ENCODE peak calls at places on chromosome 20, in ten cellular contexts. One of them, this sample, is unnamed.

GRCh38 chr20:45254867-45255266 is 503 bp upstream of the SLPI start:
- DNase-seq in iris pigment epithelial cell: peak; percentile 89
- DNase-seq in GM13977: peak; percentile 26
- DNase-seq in stimulated activated CD8-positive, alpha-beta memory T cell treated with anti-CD3 and anti-CD28 coated beads, Interleukin-2, amount 100 ng/mL, for 1 hour: no peak
- DNase-seq in activated CD4-positive, alpha-beta T cell treated with anti-CD3 and anti-CD28 coated beads, Interleukin-2, amount 50 U/mL, for 4 hours: no peak
- DNase-seq in astrocyte of the spinal cord: peak; percentile 7
- DNase-seq in HS-27A: no peak
- DNase-seq in astrocyte: peak; percentile 6
- DNase-seq in GM04503: peak; percentile 13
- DNase-seq in SW 1271: no peak
- DNase-seq in this sample: peak; percentile 94

GRCh38 chr20:16018881-16019280 is 554.4 kb downstream of the KIF16B start:
- DNase-seq in iris pigment epithelial cell: no peak
- DNase-seq in GM13977: no peak
- DNase-seq in stimulated activated CD8-positive, alpha-beta memory T cell treated with anti-CD3 and anti-CD28 coated beads, Interleukin-2, amount 100 ng/mL, for 1 hour: no peak
- DNase-seq in activated CD4-positive, alpha-beta T cell treated with anti-CD3 and anti-CD28 coated beads, Interleukin-2, amount 50 U/mL, for 4 hours: no peak
- DNase-seq in astrocyte of the spinal cord: no peak
- DNase-seq in HS-27A: no peak
- DNase-seq in astrocyte: no peak
- DNase-seq in GM04503: no peak
- DNase-seq in SW 1271: no peak
- DNase-seq in this sample: no peak

GRCh38 chr20:23602699-23603098 is 3.0 kb downstream of the CST9 start:
- DNase-seq in iris pigment epithelial cell: no peak
- DNase-seq in GM13977: no peak
- DNase-seq in stimulated activated CD8-positive, alpha-beta memory T cell treated with anti-CD3 and anti-CD28 coated beads, Interleukin-2, amount 100 ng/mL, for 1 hour: no peak
- DNase-seq in activated CD4-positive, alpha-beta T cell treated with anti-CD3 and anti-CD28 coated beads, Interleukin-2, amount 50 U/mL, for 4 hours: no peak
- DNase-seq in astrocyte of the spinal cord: no peak
- DNase-seq in HS-27A: no peak
- DNase-seq in astrocyte: no peak
- DNase-seq in GM04503: no peak
- DNase-seq in SW 1271: no peak
- DNase-seq in this sample: no peak

GRCh38 chr20:25025986-25026605 is 31.8 kb downstream of the ACSS1 start:
- DNase-seq in iris pigment epithelial cell: no peak
- DNase-seq in GM13977: no peak
- DNase-seq in stimulated activated CD8-positive, alpha-beta memory T cell treated with anti-CD3 and anti-CD28 coated beads, Interleukin-2, amount 100 ng/mL, for 1 hour: no peak
- DNase-seq in activated CD4-positive, alpha-beta T cell treated with anti-CD3 and anti-CD28 coated beads, Interleukin-2, amount 50 U/mL, for 4 hours: no peak
- DNase-seq in astrocyte of the spinal cord: no peak
- DNase-seq in HS-27A: no peak
- DNase-seq in astrocyte: no peak
- DNase-seq in GM04503: no peak
- DNase-seq in SW 1271: no peak
- DNase-seq in this sample: no peak

GRCh38 chr20:52838510-52839241 is 133.5 kb upstream of the TSHZ2 start:
- DNase-seq in iris pigment epithelial cell: no peak
- DNase-seq in GM13977: no peak
- DNase-seq in stimulated activated CD8-positive, alpha-beta memory T cell treated with anti-CD3 and anti-CD28 coated beads, Interleukin-2, amount 100 ng/mL, for 1 hour: no peak
- DNase-seq in activated CD4-positive, alpha-beta T cell treated with anti-CD3 and anti-CD28 coated beads, Interleukin-2, amount 50 U/mL, for 4 hours: no peak
- DNase-seq in astrocyte of the spinal cord: no peak
- DNase-seq in HS-27A: no peak
- DNase-seq in astrocyte: no peak
- DNase-seq in GM04503: no peak
- DNase-seq in SW 1271: no peak
- DNase-seq in this sample: no peak

GRCh38 chr20:63089051-63089907 is 82.5 kb upstream of the BHLHE23 start:
- DNase-seq in iris pigment epithelial cell: no peak
- DNase-seq in GM13977: no peak
- DNase-seq in stimulated activated CD8-positive, alpha-beta memory T cell treated with anti-CD3 and anti-CD28 coated beads, Interleukin-2, amount 100 ng/mL, for 1 hour: no peak
- DNase-seq in activated CD4-positive, alpha-beta T cell treated with anti-CD3 and anti-CD28 coated beads, Interleukin-2, amount 50 U/mL, for 4 hours: no peak
- DNase-seq in astrocyte of the spinal cord: no peak
- DNase-seq in HS-27A: no peak
- DNase-seq in astrocyte: no peak
- DNase-seq in GM04503: no peak
- DNase-seq in SW 1271: no peak
- DNase-seq in this sample: no peak

GRCh38 chr20:57402206-57403125 is 11.3 kb downstream of the RBM38 start:
- DNase-seq in iris pigment epithelial cell: no peak
- DNase-seq in GM13977: no peak
- DNase-seq in stimulated activated CD8-positive, alpha-beta memory T cell treated with anti-CD3 and anti-CD28 coated beads, Interleukin-2, amount 100 ng/mL, for 1 hour: no peak
- DNase-seq in activated CD4-positive, alpha-beta T cell treated with anti-CD3 and anti-CD28 coated beads, Interleukin-2, amount 50 U/mL, for 4 hours: no peak
- DNase-seq in astrocyte of the spinal cord: no peak
- DNase-seq in HS-27A: no peak
- DNase-seq in astrocyte: no peak
- DNase-seq in GM04503: no peak
- DNase-seq in SW 1271: no peak
- DNase-seq in this sample: no peak

GRCh38 chr20:59706106-59706693 is 101.9 kb downstream of the PHACTR3 start:
- DNase-seq in iris pigment epithelial cell: no peak
- DNase-seq in GM13977: no peak
- DNase-seq in stimulated activated CD8-positive, alpha-beta memory T cell treated with anti-CD3 and anti-CD28 coated beads, Interleukin-2, amount 100 ng/mL, for 1 hour: no peak
- DNase-seq in activated CD4-positive, alpha-beta T cell treated with anti-CD3 and anti-CD28 coated beads, Interleukin-2, amount 50 U/mL, for 4 hours: no peak
- DNase-seq in astrocyte of the spinal cord: no peak
- DNase-seq in HS-27A: no peak
- DNase-seq in astrocyte: no peak
- DNase-seq in GM04503: no peak
- DNase-seq in SW 1271: no peak
- DNase-seq in this sample: no peak

GRCh38 chr20:37195018-37195417 is 15.7 kb upstream of the MROH8 start:
- DNase-seq in iris pigment epithelial cell: no peak
- DNase-seq in GM13977: no peak
- DNase-seq in stimulated activated CD8-positive, alpha-beta memory T cell treated with anti-CD3 and anti-CD28 coated beads, Interleukin-2, amount 100 ng/mL, for 1 hour: no peak
- DNase-seq in activated CD4-positive, alpha-beta T cell treated with anti-CD3 and anti-CD28 coated beads, Interleukin-2, amount 50 U/mL, for 4 hours: no peak
- DNase-seq in astrocyte of the spinal cord: no peak
- DNase-seq in HS-27A: no peak
- DNase-seq in astrocyte: no peak
- DNase-seq in GM04503: no peak
- DNase-seq in SW 1271: no peak
- DNase-seq in this sample: no peak

GRCh38 chr20:53409177-53409576 is 184.5 kb downstream of the ZNF217 start:
- DNase-seq in iris pigment epithelial cell: no peak
- DNase-seq in GM13977: no peak
- DNase-seq in stimulated activated CD8-positive, alpha-beta memory T cell treated with anti-CD3 and anti-CD28 coated beads, Interleukin-2, amount 100 ng/mL, for 1 hour: no peak
- DNase-seq in activated CD4-positive, alpha-beta T cell treated with anti-CD3 and anti-CD28 coated beads, Interleukin-2, amount 50 U/mL, for 4 hours: no peak
- DNase-seq in astrocyte of the spinal cord: no peak
- DNase-seq in HS-27A: no peak
- DNase-seq in astrocyte: no peak
- DNase-seq in GM04503: no peak
- DNase-seq in SW 1271: no peak
- DNase-seq in this sample: no peak

GRCh38 chr20:2817891-2818595 is 1.9 kb downstream of the TMEM239 start:
- DNase-seq in iris pigment epithelial cell: no peak
- DNase-seq in GM13977: no peak
- DNase-seq in stimulated activated CD8-positive, alpha-beta memory T cell treated with anti-CD3 and anti-CD28 coated beads, Interleukin-2, amount 100 ng/mL, for 1 hour: no peak
- DNase-seq in activated CD4-positive, alpha-beta T cell treated with anti-CD3 and anti-CD28 coated beads, Interleukin-2, amount 50 U/mL, for 4 hours: no peak
- DNase-seq in astrocyte of the spinal cord: no peak
- DNase-seq in HS-27A: no peak
- DNase-seq in astrocyte: no peak
- DNase-seq in GM04503: no peak
- DNase-seq in SW 1271: no peak
- DNase-seq in this sample: no peak

GRCh38 chr20:38231786-38232130 is 28.8 kb downstream of the KIAA1755 start:
- DNase-seq in iris pigment epithelial cell: peak; percentile 74
- DNase-seq in GM13977: no peak
- DNase-seq in stimulated activated CD8-positive, alpha-beta memory T cell treated with anti-CD3 and anti-CD28 coated beads, Interleukin-2, amount 100 ng/mL, for 1 hour: no peak
- DNase-seq in activated CD4-positive, alpha-beta T cell treated with anti-CD3 and anti-CD28 coated beads, Interleukin-2, amount 50 U/mL, for 4 hours: no peak
- DNase-seq in astrocyte of the spinal cord: peak; percentile 80
- DNase-seq in HS-27A: no peak
- DNase-seq in astrocyte: peak; percentile 59
- DNase-seq in GM04503: no peak
- DNase-seq in SW 1271: no peak
- DNase-seq in this sample: no peak

GRCh38 chr20:37411408-37412306 is 65.7 kb downstream of the SRC start:
- DNase-seq in iris pigment epithelial cell: no peak
- DNase-seq in GM13977: no peak
- DNase-seq in stimulated activated CD8-positive, alpha-beta memory T cell treated with anti-CD3 and anti-CD28 coated beads, Interleukin-2, amount 100 ng/mL, for 1 hour: no peak
- DNase-seq in activated CD4-positive, alpha-beta T cell treated with anti-CD3 and anti-CD28 coated beads, Interleukin-2, amount 50 U/mL, for 4 hours: no peak
- DNase-seq in astrocyte of the spinal cord: no peak
- DNase-seq in HS-27A: no peak
- DNase-seq in astrocyte: no peak
- DNase-seq in GM04503: no peak
- DNase-seq in SW 1271: no peak
- DNase-seq in this sample: no peak

GRCh38 chr20:44800398-44801046 is 9.8 kb downstream of the RIMS4 start:
- DNase-seq in iris pigment epithelial cell: no peak
- DNase-seq in GM13977: no peak
- DNase-seq in stimulated activated CD8-positive, alpha-beta memory T cell treated with anti-CD3 and anti-CD28 coated beads, Interleukin-2, amount 100 ng/mL, for 1 hour: no peak
- DNase-seq in activated CD4-positive, alpha-beta T cell treated with anti-CD3 and anti-CD28 coated beads, Interleukin-2, amount 50 U/mL, for 4 hours: no peak
- DNase-seq in astrocyte of the spinal cord: no peak
- DNase-seq in HS-27A: no peak
- DNase-seq in astrocyte: no peak
- DNase-seq in GM04503: no peak
- DNase-seq in SW 1271: no peak
- DNase-seq in this sample: no peak

GRCh38 chr20:21640556-21640955 is 64.9 kb upstream of the PAX1 start:
- DNase-seq in iris pigment epithelial cell: no peak
- DNase-seq in GM13977: peak; percentile 22
- DNase-seq in stimulated activated CD8-positive, alpha-beta memory T cell treated with anti-CD3 and anti-CD28 coated beads, Interleukin-2, amount 100 ng/mL, for 1 hour: no peak
- DNase-seq in activated CD4-positive, alpha-beta T cell treated with anti-CD3 and anti-CD28 coated beads, Interleukin-2, amount 50 U/mL, for 4 hours: no peak
- DNase-seq in astrocyte of the spinal cord: no peak
- DNase-seq in HS-27A: no peak
- DNase-seq in astrocyte: no peak
- DNase-seq in GM04503: no peak
- DNase-seq in SW 1271: peak; percentile 4
- DNase-seq in this sample: no peak

GRCh38 chr20:5535211-5535756 is 214.9 kb upstream of the SHLD1 start:
- DNase-seq in iris pigment epithelial cell: peak; percentile 100
- DNase-seq in GM13977: no peak
- DNase-seq in stimulated activated CD8-positive, alpha-beta memory T cell treated with anti-CD3 and anti-CD28 coated beads, Interleukin-2, amount 100 ng/mL, for 1 hour: no peak
- DNase-seq in activated CD4-positive, alpha-beta T cell treated with anti-CD3 and anti-CD28 coated beads, Interleukin-2, amount 50 U/mL, for 4 hours: no peak
- DNase-seq in astrocyte of the spinal cord: peak; percentile 59
- DNase-seq in HS-27A: no peak
- DNase-seq in astrocyte: peak; percentile 72
- DNase-seq in GM04503: peak; percentile 76
- DNase-seq in SW 1271: no peak
- DNase-seq in this sample: peak; percentile 100

GRCh38 chr20:52193133-52193532 is 1.6 kb upstream of the ZFP64 start:
- DNase-seq in iris pigment epithelial cell: no peak
- DNase-seq in GM13977: no peak
- DNase-seq in stimulated activated CD8-positive, alpha-beta memory T cell treated with anti-CD3 and anti-CD28 coated beads, Interleukin-2, amount 100 ng/mL, for 1 hour: no peak
- DNase-seq in activated CD4-positive, alpha-beta T cell treated with anti-CD3 and anti-CD28 coated beads, Interleukin-2, amount 50 U/mL, for 4 hours: no peak
- DNase-seq in astrocyte of the spinal cord: no peak
- DNase-seq in HS-27A: no peak
- DNase-seq in astrocyte: no peak
- DNase-seq in GM04503: no peak
- DNase-seq in SW 1271: no peak
- DNase-seq in this sample: no peak

GRCh38 chr20:9400371-9401025 is 113.9 kb upstream of the LAMP5 start:
- DNase-seq in iris pigment epithelial cell: peak; percentile 23
- DNase-seq in GM13977: no peak
- DNase-seq in stimulated activated CD8-positive, alpha-beta memory T cell treated with anti-CD3 and anti-CD28 coated beads, Interleukin-2, amount 100 ng/mL, for 1 hour: no peak
- DNase-seq in activated CD4-positive, alpha-beta T cell treated with anti-CD3 and anti-CD28 coated beads, Interleukin-2, amount 50 U/mL, for 4 hours: no peak
- DNase-seq in astrocyte of the spinal cord: peak; percentile 30
- DNase-seq in HS-27A: peak; percentile 12
- DNase-seq in astrocyte: peak; percentile 26
- DNase-seq in GM04503: no peak
- DNase-seq in SW 1271: no peak
- DNase-seq in this sample: no peak

GRCh38 chr20:884983-885952 is 30.9 kb downstream of the ANGPT4 start:
- DNase-seq in iris pigment epithelial cell: peak; percentile 55
- DNase-seq in GM13977: no peak
- DNase-seq in stimulated activated CD8-positive, alpha-beta memory T cell treated with anti-CD3 and anti-CD28 coated beads, Interleukin-2, amount 100 ng/mL, for 1 hour: no peak
- DNase-seq in activated CD4-positive, alpha-beta T cell treated with anti-CD3 and anti-CD28 coated beads, Interleukin-2, amount 50 U/mL, for 4 hours: no peak
- DNase-seq in astrocyte of the spinal cord: peak; percentile 12
- DNase-seq in HS-27A: no peak
- DNase-seq in astrocyte: peak; percentile 10
- DNase-seq in GM04503: no peak
- DNase-seq in SW 1271: no peak
- DNase-seq in this sample: peak; percentile 19

GRCh38 chr20:15491564-15491963 is 1081.7 kb downstream of the KIF16B start:
- DNase-seq in iris pigment epithelial cell: no peak
- DNase-seq in GM13977: no peak
- DNase-seq in stimulated activated CD8-positive, alpha-beta memory T cell treated with anti-CD3 and anti-CD28 coated beads, Interleukin-2, amount 100 ng/mL, for 1 hour: no peak
- DNase-seq in activated CD4-positive, alpha-beta T cell treated with anti-CD3 and anti-CD28 coated beads, Interleukin-2, amount 50 U/mL, for 4 hours: no peak
- DNase-seq in astrocyte of the spinal cord: no peak
- DNase-seq in HS-27A: no peak
- DNase-seq in astrocyte: no peak
- DNase-seq in GM04503: no peak
- DNase-seq in SW 1271: no peak
- DNase-seq in this sample: no peak

GRCh38 chr20:36645998-36646397 is at the start of gene SLA2:
- DNase-seq in iris pigment epithelial cell: no peak
- DNase-seq in GM13977: peak; percentile 56
- DNase-seq in stimulated activated CD8-positive, alpha-beta memory T cell treated with anti-CD3 and anti-CD28 coated beads, Interleukin-2, amount 100 ng/mL, for 1 hour: peak; percentile 45
- DNase-seq in activated CD4-positive, alpha-beta T cell treated with anti-CD3 and anti-CD28 coated beads, Interleukin-2, amount 50 U/mL, for 4 hours: peak; percentile 57
- DNase-seq in astrocyte of the spinal cord: no peak
- DNase-seq in HS-27A: no peak
- DNase-seq in astrocyte: no peak
- DNase-seq in GM04503: no peak
- DNase-seq in SW 1271: no peak
- DNase-seq in this sample: no peak